ENCODE peak calls at places on chromosomes 13 and 19, in four cellular contexts. One of them, this sample, is unnamed.

GRCh38 chr19:4337906-4338440 is 654 bp downstream of the STAP2 start:
- DNase-seq in right atrium auricular region: no peak
- DNase-seq in GM12865: no peak
- DNase-seq in endodermal cell: peak
- DNase-seq in this sample: no peak

GRCh38 chr13:37476874-37477273 is 121.7 kb downstream of the POSTN start:
- DNase-seq in right atrium auricular region: no peak
- DNase-seq in GM12865: no peak
- DNase-seq in endodermal cell: peak
- DNase-seq in this sample: no peak

GRCh38 chr13:79501538-79502232 is 20.7 kb downstream of the NDFIP2 start:
- DNase-seq in right atrium auricular region: no peak
- DNase-seq in GM12865: no peak
- DNase-seq in endodermal cell: no peak
- DNase-seq in this sample: no peak

GRCh38 chr19:18102916-18103542 is 5.5 kb downstream of the MAST3 start:
- DNase-seq in right atrium auricular region: no peak
- DNase-seq in GM12865: no peak
- DNase-seq in endodermal cell: no peak
- DNase-seq in this sample: no peak

GRCh38 chr19:10473192-10473591 is 30.0 kb downstream of the KEAP1 start:
- DNase-seq in right atrium auricular region: no peak
- DNase-seq in GM12865: no peak
- DNase-seq in endodermal cell: no peak
- DNase-seq in this sample: no peak

GRCh38 chr19:47418595-47419036 is 711 bp downstream of the MEIS3 start:
- DNase-seq in right atrium auricular region: no peak
- DNase-seq in GM12865: no peak
- DNase-seq in endodermal cell: peak
- DNase-seq in this sample: no peak

GRCh38 chr13:99655351-99656091 is 154.2 kb downstream of the TM9SF2 start:
- DNase-seq in right atrium auricular region: no peak
- DNase-seq in GM12865: no peak
- DNase-seq in endodermal cell: no peak
- DNase-seq in this sample: no peak

GRCh38 chr13:28493740-28494536 is 990 bp downstream of the FLT1 start:
- DNase-seq in right atrium auricular region: no peak
- DNase-seq in GM12865: no peak
- DNase-seq in endodermal cell: peak
- DNase-seq in this sample: no peak

GRCh38 chr13:47661076-47661475 is 340.0 kb downstream of the SUCLA2 start:
- DNase-seq in right atrium auricular region: no peak
- DNase-seq in GM12865: no peak
- DNase-seq in endodermal cell: no peak
- DNase-seq in this sample: peak

GRCh38 chr19:10861118-10861651 is 10.2 kb upstream of the CARM1 start:
- DNase-seq in right atrium auricular region: no peak
- DNase-seq in GM12865: peak
- DNase-seq in endodermal cell: peak
- DNase-seq in this sample: no peak

GRCh38 chr19:34474233-34474989 is 7.1 kb upstream of the WTIP start:
- DNase-seq in right atrium auricular region: peak
- DNase-seq in GM12865: no peak
- DNase-seq in endodermal cell: no peak
- DNase-seq in this sample: no peak

GRCh38 chr19:39403331-39404312 is 3.0 kb upstream of the ZFP36 start:
- DNase-seq in right atrium auricular region: peak
- DNase-seq in GM12865: peak
- DNase-seq in endodermal cell: peak
- DNase-seq in this sample: peak

GRCh38 chr19:39399684-39400465 is 6.8 kb upstream of the ZFP36 start:
- DNase-seq in right atrium auricular region: no peak
- DNase-seq in GM12865: no peak
- DNase-seq in endodermal cell: no peak
- DNase-seq in this sample: no peak

GRCh38 chr19:39400997-39401548 is 5.6 kb upstream of the ZFP36 start:
- DNase-seq in right atrium auricular region: no peak
- DNase-seq in GM12865: peak
- DNase-seq in endodermal cell: no peak
- DNase-seq in this sample: no peak

GRCh38 chr19:39402417-39403297 is 4.0 kb upstream of the ZFP36 start:
- DNase-seq in right atrium auricular region: peak
- DNase-seq in GM12865: peak
- DNase-seq in endodermal cell: peak
- DNase-seq in this sample: peak

DNA sequence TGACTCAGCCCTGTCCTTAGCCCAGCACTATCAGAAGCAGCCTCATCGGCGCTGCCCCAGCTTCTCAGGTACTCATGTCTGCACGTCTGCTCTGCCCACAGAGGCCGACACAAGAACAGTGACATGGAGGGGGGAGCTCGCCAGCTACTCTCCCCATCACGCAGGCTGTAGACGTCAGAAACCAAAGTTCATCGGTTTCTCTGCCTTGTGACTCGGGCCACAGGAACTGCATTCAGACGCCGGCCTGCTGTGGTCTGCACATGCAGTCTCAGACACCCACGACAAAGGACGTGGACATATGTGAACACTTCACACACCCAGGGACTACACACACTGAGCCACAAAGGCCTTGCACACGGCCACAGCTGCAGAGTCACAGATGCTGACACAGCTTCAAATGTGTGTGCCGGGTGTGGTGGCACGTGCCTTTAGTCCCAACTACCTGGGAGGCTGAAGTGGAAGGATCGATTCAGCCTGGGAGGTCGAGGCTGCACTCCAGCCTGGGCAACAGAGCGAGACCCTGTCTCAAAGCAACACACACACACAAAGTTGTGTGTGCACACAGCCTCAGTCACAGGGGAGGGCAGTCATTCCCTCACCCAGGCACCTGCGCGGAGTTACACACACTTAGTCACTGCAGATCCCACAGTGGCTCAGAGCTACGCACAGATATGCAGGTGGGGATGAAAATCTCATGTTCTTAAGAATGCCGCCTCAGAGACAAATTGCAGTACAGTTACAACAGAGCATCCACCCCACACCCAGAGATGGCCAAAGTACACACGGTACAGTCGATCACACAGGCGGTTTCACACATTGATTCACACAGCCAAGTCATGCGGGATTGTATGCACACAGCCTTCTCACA is 4.9 kb upstream of the ZFP36 start:
- DNase-seq in right atrium auricular region: peak
- DNase-seq in GM12865: peak
- DNase-seq in endodermal cell: peak
- DNase-seq in this sample: peak
- H3K4me3 ChIP-seq in right atrium auricular region: peak
- H3K4me3 ChIP-seq in GM12865: peak
- H3K4me3 ChIP-seq in endodermal cell: peak
- H3K4me3 ChIP-seq in this sample: peak

DNA sequence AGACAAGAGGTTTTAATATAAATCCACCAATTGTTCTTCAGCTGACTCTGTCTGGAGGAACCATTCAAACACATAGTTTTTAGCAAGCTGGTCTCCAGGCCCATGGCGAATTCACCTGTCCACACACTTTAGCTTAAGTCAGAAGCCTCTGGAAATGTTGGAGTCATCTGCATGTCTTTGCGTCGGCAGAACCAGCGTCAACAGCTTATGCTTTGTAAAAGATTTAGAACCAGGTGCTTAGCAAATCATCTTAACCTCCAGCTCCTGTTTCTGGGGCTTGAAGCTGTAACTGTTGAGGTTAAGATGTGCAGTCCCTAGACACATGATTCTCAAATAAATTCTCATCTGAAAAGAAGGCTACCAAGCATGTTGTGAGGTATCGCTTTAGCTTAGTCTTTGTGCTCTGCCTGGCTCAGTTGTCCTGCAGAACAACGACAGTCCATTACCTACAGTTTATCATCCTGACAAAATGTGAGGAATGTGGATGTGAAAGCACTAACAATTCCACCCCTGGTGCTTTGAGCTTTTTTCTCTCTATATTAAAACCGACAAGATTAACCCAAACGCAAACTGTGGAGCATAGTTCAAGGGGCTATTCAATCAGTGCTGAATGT is 4.4 kb downstream of the EFNB2 start:
- DNase-seq in right atrium auricular region: no peak
- DNase-seq in GM12865: no peak
- DNase-seq in endodermal cell: no peak
- DNase-seq in this sample: no peak
- H3K4me3 ChIP-seq in right atrium auricular region: peak
- H3K4me3 ChIP-seq in GM12865: no peak
- H3K4me3 ChIP-seq in endodermal cell: peak
- H3K4me3 ChIP-seq in this sample: peak

DNA sequence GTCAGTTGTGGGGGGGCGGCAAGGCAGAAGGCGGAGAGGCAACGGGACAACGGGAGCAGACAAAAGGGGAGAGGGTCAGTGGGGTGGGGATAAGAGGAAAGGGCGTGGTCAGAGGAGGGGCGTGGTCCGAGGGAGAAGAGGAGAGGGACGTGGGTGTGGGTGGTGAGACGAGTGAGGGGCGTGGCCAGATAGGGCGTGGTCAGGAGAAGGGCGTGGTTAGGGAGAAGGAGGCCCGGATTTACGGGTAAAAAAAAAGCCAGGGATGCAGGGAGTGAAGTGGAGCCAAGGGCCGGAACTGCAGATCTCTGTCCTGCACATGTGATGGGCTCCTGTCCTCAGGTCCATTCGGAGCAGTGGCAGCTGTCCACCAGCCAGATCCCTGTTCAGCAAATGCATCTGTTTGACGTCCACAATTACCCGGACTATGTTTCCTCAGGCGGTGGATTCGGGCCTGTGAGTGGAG is 21.5 kb downstream of the CPT1C start:
- DNase-seq in right atrium auricular region: no peak
- DNase-seq in GM12865: peak
- DNase-seq in endodermal cell: peak
- DNase-seq in this sample: no peak
- H3K4me3 ChIP-seq in right atrium auricular region: no peak
- H3K4me3 ChIP-seq in GM12865: no peak
- H3K4me3 ChIP-seq in endodermal cell: no peak
- H3K4me3 ChIP-seq in this sample: no peak

GRCh38 chr19:16131648-16132047 is 11.8 kb upstream of the HSH2D start:
- DNase-seq in right atrium auricular region: no peak
- DNase-seq in GM12865: no peak
- DNase-seq in endodermal cell: no peak
- DNase-seq in this sample: no peak

GRCh38 chr19:16127080-16127479 is 15.4 kb downstream of the RAB8A start:
- DNase-seq in right atrium auricular region: no peak
- DNase-seq in GM12865: no peak
- DNase-seq in endodermal cell: no peak
- DNase-seq in this sample: no peak

GRCh38 chr19:16124953-16125352 is 13.3 kb downstream of the RAB8A start:
- DNase-seq in right atrium auricular region: no peak
- DNase-seq in GM12865: no peak
- DNase-seq in endodermal cell: no peak
- DNase-seq in this sample: no peak

GRCh38 chr19:16125738-16126495 is 14.2 kb downstream of the RAB8A start:
- DNase-seq in right atrium auricular region: no peak
- DNase-seq in GM12865: no peak
- DNase-seq in endodermal cell: no peak
- DNase-seq in this sample: no peak

DNA sequence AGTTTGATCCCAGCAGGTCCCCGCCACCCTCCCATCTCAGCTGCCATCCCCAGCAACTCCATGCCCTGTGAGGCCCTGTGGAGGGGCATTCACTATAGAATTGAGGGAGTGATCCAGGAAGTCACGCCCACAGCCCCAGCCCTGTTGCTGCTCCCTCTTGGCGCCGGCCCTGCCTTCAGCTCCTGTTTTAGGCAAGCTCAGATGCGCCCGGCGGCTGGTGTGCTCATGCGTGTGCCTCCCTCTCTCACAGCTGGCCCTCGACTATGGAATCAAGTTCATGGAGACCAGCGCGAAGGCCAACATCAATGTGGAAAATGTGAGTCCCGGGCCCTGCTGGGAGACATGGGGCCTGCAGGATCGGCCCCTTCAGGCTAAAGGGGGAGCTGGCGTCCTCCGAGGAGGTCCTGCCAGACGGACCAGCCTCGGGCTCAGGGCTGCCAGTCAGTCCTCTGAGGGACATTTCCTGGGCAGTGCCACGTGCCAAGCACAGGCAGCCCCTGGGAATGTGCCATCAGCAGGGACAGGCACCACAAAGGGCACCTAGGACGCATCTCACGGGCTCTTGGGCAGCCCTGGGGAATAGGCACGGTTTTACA is 15.6 kb upstream of the HSH2D start:
- DNase-seq in right atrium auricular region: no peak
- DNase-seq in GM12865: no peak
- DNase-seq in endodermal cell: no peak
- DNase-seq in this sample: no peak
- H3K4me3 ChIP-seq in right atrium auricular region: no peak
- H3K4me3 ChIP-seq in GM12865: no peak
- H3K4me3 ChIP-seq in endodermal cell: no peak
- H3K4me3 ChIP-seq in this sample: no peak

GRCh38 chr13:77701305-77701704 is 3.8 kb downstream of the SLAIN1 start:
- DNase-seq in right atrium auricular region: no peak
- DNase-seq in GM12865: no peak
- DNase-seq in endodermal cell: no peak
- DNase-seq in this sample: no peak
- H3K4me3 ChIP-seq in right atrium auricular region: no peak
- H3K4me3 ChIP-seq in GM12865: no peak
- H3K4me3 ChIP-seq in endodermal cell: no peak
- H3K4me3 ChIP-seq in this sample: no peak

GRCh38 chr19:7862413-7862951 is 11.7 kb downstream of the PRR36 start:
- DNase-seq in right atrium auricular region: no peak
- DNase-seq in GM12865: peak
- DNase-seq in endodermal cell: peak
- DNase-seq in this sample: no peak
- H3K4me3 ChIP-seq in right atrium auricular region: peak
- H3K4me3 ChIP-seq in GM12865: no peak
- H3K4me3 ChIP-seq in endodermal cell: peak
- H3K4me3 ChIP-seq in this sample: peak

GRCh38 chr13:95641291-95641811 is 3.2 kb downstream of the DZIP1 start:
- DNase-seq in right atrium auricular region: no peak
- DNase-seq in GM12865: no peak
- DNase-seq in endodermal cell: peak
- DNase-seq in this sample: no peak
- H3K4me3 ChIP-seq in right atrium auricular region: peak
- H3K4me3 ChIP-seq in GM12865: no peak
- H3K4me3 ChIP-seq in endodermal cell: no peak
- H3K4me3 ChIP-seq in this sample: peak

GRCh38 chr19:15196683-15197005 is 4.2 kb downstream of the NOTCH3 start:
- DNase-seq in right atrium auricular region: no peak
- DNase-seq in GM12865: no peak
- DNase-seq in endodermal cell: no peak
- DNase-seq in this sample: no peak
- H3K4me3 ChIP-seq in right atrium auricular region: no peak
- H3K4me3 ChIP-seq in GM12865: no peak
- H3K4me3 ChIP-seq in endodermal cell: peak
- H3K4me3 ChIP-seq in this sample: no peak

DNA sequence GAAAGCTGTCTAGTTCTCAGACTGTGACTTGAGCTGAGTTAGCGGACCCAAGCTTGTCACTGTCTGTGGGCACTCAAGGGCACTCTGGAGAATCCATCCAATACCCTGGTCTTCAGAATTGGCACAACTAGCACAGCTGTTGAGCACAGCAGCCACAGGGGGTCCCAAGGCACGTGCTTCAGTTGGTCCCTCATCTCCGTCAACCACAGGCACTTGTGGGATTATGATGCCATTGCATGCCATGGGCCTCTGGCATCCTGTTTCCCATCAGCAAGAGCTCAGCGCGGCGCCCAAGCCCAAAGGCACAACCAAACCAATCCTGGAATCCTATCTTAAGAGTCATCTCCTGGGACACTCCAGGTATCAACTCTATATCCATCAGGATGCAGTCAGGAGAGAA is 3.7 kb upstream of the B3GNT8 start:
- DNase-seq in right atrium auricular region: no peak
- DNase-seq in GM12865: no peak
- DNase-seq in endodermal cell: no peak
- DNase-seq in this sample: no peak
- H3K4me3 ChIP-seq in right atrium auricular region: no peak
- H3K4me3 ChIP-seq in GM12865: no peak
- H3K4me3 ChIP-seq in endodermal cell: no peak
- H3K4me3 ChIP-seq in this sample: no peak

This sample was measured in skeletal muscle cell.